ENCODE peak calls at places on chromosomes 6 and 20, in nine cellular contexts. N is T-helper 17 cell; Z is A549; F is NCI-H524; Q is body of pancreas; U is anterior cingulate cortex; B is breast epithelium; M is activated CD4-positive, alpha-beta T cell treated with anti-CD3 and anti-CD28 coated beads, Interleukin-2, amount 50 U/mL, for 48 hours; S is SJSA1. E is an unnamed sample.

GRCh38 chr20:15682690-15683089 is 890.6 kb downstream of the KIF16B start:
- DNase-seq in Z (no peak), M (no peak), N (no peak), F (no peak), U (no peak), Q (no peak), S (no peak), B (no peak), E (no peak)

GRCh38 chr20:17029698-17030097 is 197.1 kb upstream of the PCSK2 start:
- DNase-seq in M (no peak), F (no peak), Z (no peak), N (no peak), Q (no peak), B (no peak), U (no peak), S (no peak), E (no peak)

GRCh38 chr20:37526238-37526838 is 1.3 kb downstream of the BLCAP start:
- DNase-seq in B (no peak), S (peak), Q (no peak), Z (no peak), N (no peak), M (no peak), U (no peak), F (no peak), E (peak)

GRCh38 chr6:137518584-137518983 is 24.4 kb upstream of the OLIG3 start:
- DNase-seq in Z (no peak), U (no peak), Q (no peak), B (no peak), F (peak), M (no peak), N (no peak), S (no peak), E (no peak)

GRCh38 chr6:136607204-136607931 is 57.1 kb upstream of the MAP7 start:
- DNase-seq in B (no peak), N (no peak), F (no peak), Z (no peak), S (no peak), U (no peak), Q (no peak), M (no peak), E (no peak)

GRCh38 chr20:48797275-48797825 is 30.4 kb downstream of the PREX1 start:
- DNase-seq in N (no peak), U (peak), Z (no peak), M (no peak), B (no peak), S (no peak), F (no peak), Q (no peak), E (no peak)

GRCh38 chr6:113825776-113826175 is 31.4 kb upstream of the MARCKS start:
- DNase-seq in N (no peak), U (no peak), F (peak), B (peak), Z (no peak), M (no peak), Q (peak), S (peak), E (no peak)

GRCh38 chr6:53484409-53485280 is 60.3 kb downstream of the GCLC start:
- DNase-seq in Z (peak), B (no peak), S (peak), U (no peak), Q (peak), F (peak), M (peak), N (peak), E (no peak)

GRCh38 chr6:1917628-1918371 is 308.1 kb downstream of the FOXC1 start:
- DNase-seq in F (no peak), N (no peak), S (peak), Q (peak), M (peak), Z (peak), U (no peak), B (no peak), E (peak)

GRCh38 chr20:43188861-43189613 is 669 bp downstream of the PTPRT start:
- DNase-seq in F (peak), M (peak), U (no peak), B (no peak), S (no peak), Z (no peak), N (no peak), Q (no peak), E (no peak)

GRCh38 chr6:121210943-121211342 is 123.3 kb downstream of the TBC1D32 start:
- DNase-seq in F (no peak), U (no peak), B (no peak), M (no peak), Q (no peak), S (no peak), Z (no peak), N (no peak), E (no peak)

GRCh38 chr20:45964024-45964423 is 8.0 kb downstream of the ZNF335 start:
- DNase-seq in N (no peak), U (no peak), B (peak), Q (no peak), M (no peak), F (no peak), S (no peak), Z (no peak), E (no peak)

GRCh38 chr6:20126102-20126752 is 86.0 kb downstream of the MBOAT1 start:
- DNase-seq in B (no peak), M (no peak), Z (no peak), U (no peak), Q (no peak), S (no peak), F (no peak), N (no peak), E (no peak)

GRCh38 chr6:72042088-72042487 is 155.7 kb downstream of the RIMS1 start:
- DNase-seq in Q (no peak), S (no peak), N (no peak), U (no peak), F (peak), M (no peak), Z (no peak), B (no peak), E (no peak)

GRCh38 chr6:22906091-22906549 is 336.8 kb downstream of the HDGFL1 start:
- DNase-seq in B (no peak), S (no peak), U (no peak), Z (peak), Q (no peak), M (no peak), N (no peak), F (peak), E (no peak)

GRCh38 chr6:144013486-144013909 is 5.4 kb upstream of the PLAGL1 start:
- DNase-seq in M (peak), F (peak), Q (peak), N (peak), U (no peak), Z (peak), B (peak), S (peak), E (peak)

GRCh38 chr20:57087102-57087501 is 179.3 kb downstream of the BMP7 start:
- DNase-seq in Q (no peak), S (no peak), Z (no peak), F (no peak), N (no peak), U (no peak), M (no peak), B (no peak), E (no peak)

GRCh38 chr6:145071836-145072235 is 663.5 kb downstream of the EPM2A start:
- DNase-seq in Z (no peak), M (no peak), S (no peak), Q (no peak), U (no peak), B (no peak), F (no peak), N (no peak), E (peak)

GRCh38 chr20:59137532-59137931 is 26.1 kb upstream of the ZNF831 start:
- DNase-seq in S (no peak), M (no peak), Z (no peak), F (no peak), B (no peak), N (no peak), U (no peak), Q (no peak), E (no peak)

GRCh38 chr6:75084872-75085381 is 120.9 kb downstream of the COL12A1 start:
- DNase-seq in N (no peak), U (no peak), Q (peak), Z (no peak), M (no peak), S (no peak), B (peak), F (peak), E (no peak)

GRCh38 chr6:34202329-34203201 is 34.1 kb upstream of the HMGA1 start:
- DNase-seq in M (no peak), U (no peak), F (no peak), N (no peak), B (no peak), Q (no peak), Z (peak), S (peak), E (no peak)

GRCh38 chr20:62132421-62132820 is 10.1 kb downstream of the LSM14B start:
- DNase-seq in Q (no peak), Z (no peak), U (no peak), F (no peak), M (no peak), N (no peak), B (no peak), S (no peak), E (no peak)

GRCh38 chr6:146423450-146423849 is 120.2 kb upstream of the RAB32 start:
- DNase-seq in Q (no peak), U (no peak), F (no peak), S (no peak), M (no peak), B (no peak), Z (no peak), N (no peak), E (no peak)

GRCh38 chr20:61355096-61355495 is 103.0 kb downstream of the CDH4 start:
- DNase-seq in U (no peak), M (no peak), N (no peak), F (no peak), Z (no peak), S (no peak), B (no peak), Q (no peak), E (no peak)

GRCh38 chr20:36754656-36755222 is 8.8 kb upstream of the NDRG3 start:
- DNase-seq in S (no peak), N (peak), U (no peak), M (peak), Q (peak), F (peak), B (no peak), Z (peak), E (peak)

GRCh38 chr6:163872335-163872734 is 457.8 kb downstream of the QKI start:
- DNase-seq in N (no peak), B (no peak), Z (no peak), M (no peak), Q (no peak), S (no peak), F (no peak), U (no peak), E (no peak)

GRCh38 chr6:157761331-157761921 is 61.6 kb upstream of the SNX9 start:
- DNase-seq in B (no peak), M (no peak), Z (no peak), U (no peak), F (no peak), N (no peak), S (no peak), Q (no peak), E (no peak)

GRCh38 chr6:41713161-41713649 is 22.2 kb downstream of the TFEB start:
- DNase-seq in U (no peak), Z (peak), M (no peak), F (no peak), S (no peak), B (peak), Q (peak), N (no peak), E (no peak)

GRCh38 chr6:33771342-33772113 is 17.4 kb downstream of the LEMD2 start:
- DNase-seq in B (no peak), U (no peak), S (peak), Q (peak), Z (peak), F (peak), N (peak), M (peak), E (no peak)

GRCh38 chr20:57622579-57623381 is 2.6 kb upstream of the ZBP1 start:
- DNase-seq in M (peak), U (no peak), S (no peak), Z (peak), F (peak), Q (peak), B (peak), N (peak), E (peak)

GRCh38 chr20:830011-830521 is 3.4 kb upstream of the FAM110A start:
- DNase-seq in Q (no peak), U (no peak), F (no peak), B (peak), S (no peak), N (no peak), Z (no peak), M (no peak), E (no peak)

GRCh38 chr6:1596088-1596852 is 13.4 kb upstream of the FOXC1 start:
- DNase-seq in F (peak), S (no peak), M (peak), B (peak), N (peak), Z (peak), Q (peak), U (no peak), E (no peak)

GRCh38 chr6:13152804-13153203 is 175.5 kb downstream of the TBC1D7 start:
- DNase-seq in M (no peak), U (no peak), S (no peak), F (no peak), N (no peak), B (no peak), Q (no peak), Z (no peak), E (no peak)

GRCh38 chr20:7178004-7178403 is 410.5 kb downstream of the BMP2 start:
- DNase-seq in U (no peak), B (no peak), S (no peak), M (no peak), Q (no peak), Z (no peak), N (no peak), F (no peak), E (no peak)

GRCh38 chr20:52178691-52179090 is 12.9 kb downstream of the ZFP64 start:
- DNase-seq in U (no peak), Q (no peak), S (no peak), F (no peak), B (no peak), N (no peak), Z (no peak), M (no peak), E (no peak)

GRCh38 chr6:141963543-141964295 is 169.0 kb upstream of the GJE1 start:
- DNase-seq in Q (no peak), Z (no peak), F (peak), N (no peak), U (no peak), B (no peak), M (no peak), S (no peak), E (no peak)

GRCh38 chr6:125030969-125031368 is 68.7 kb downstream of the RNF217 start:
- DNase-seq in S (no peak), N (no peak), U (no peak), M (no peak), F (no peak), Q (no peak), Z (no peak), B (no peak), E (no peak)